ENCODE peak calls at places on chromosomes 3 and 15, in eight cellular contexts. J is stimulated activated CD4-positive, alpha-beta T cell treated with anti-CD3 and anti-CD28 coated beads, Interleukin-1b, Interleukin-23, amount 100 ng/mL, for 4 hours; B is stimulated activated naive CD8-positive, alpha-beta T cell treated with anti-CD3 and anti-CD28 coated beads, Interleukin-15, Interleukin-2, amounts not matched to agents 100 U/mL and 50 U/mL, for 24 hours; L is NCI-H2029; M is DMS153; Q is germinal center; G is omental fat pad; Z is SW480. I is an unnamed sample.

GRCh38 chr3:70731046-70731445 is 418.6 kb upstream of the MDFIC2 start:
- DNase-seq in Q (no peak), M (no peak), Z (no peak), L (no peak), J (no peak), G (no peak), B (no peak), I (no peak)

GRCh38 chr15:62254137-62254934 is 89.3 kb upstream of the C2CD4B start:
- DNase-seq in B (peak), Q (peak), L (peak), J (peak), Z (peak), G (peak), M (peak), I (no peak)

GRCh38 chr3:71961891-71962290 is 176.9 kb upstream of the PROK2 start:
- DNase-seq in Z (no peak), M (no peak), G (no peak), J (no peak), L (no peak), Q (no peak), B (no peak), I (no peak)

GRCh38 chr15:82918162-82918561 is 34.4 kb downstream of the HOMER2 start:
- DNase-seq in J (no peak), L (no peak), B (no peak), Z (no peak), Q (no peak), G (no peak), M (no peak), I (no peak)

GRCh38 chr3:157369712-157370447 is 66.8 kb upstream of the PTX3 start:
- DNase-seq in B (no peak), Z (no peak), Q (no peak), L (no peak), J (no peak), M (no peak), G (no peak), I (no peak)

GRCh38 chr3:186526256-186526606 is 17.9 kb downstream of the CRYGS start:
- DNase-seq in J (no peak), L (no peak), Q (peak), Z (no peak), B (peak), M (no peak), G (no peak), I (no peak)

GRCh38 chr15:74400915-74401757 is 32.6 kb downstream of the SEMA7A start:
- DNase-seq in J (no peak), L (no peak), Z (no peak), Q (no peak), M (no peak), G (no peak), B (peak), I (no peak)

GRCh38 chr15:101615986-101616848 is 36.0 kb downstream of the TM2D3 start:
- DNase-seq in G (no peak), L (no peak), Q (no peak), M (no peak), Z (peak), J (no peak), B (no peak), I (peak)

I was measured in cardiac septum.